ENCODE peak calls at places on chromosomes 11 and 22, in nine cellular contexts. One of them, this sample, is unnamed.
A peak's percentile ranks its signal among the peaks of the same experiment; 100 is the strongest.

GRCh38 chr11:79437274-79437980 is 3.4 kb downstream of the TENM4 start:
- DNase-seq in Peyer's patch: no peak
- DNase-seq in esophagus squamous epithelium: no peak
- DNase-seq in kidney: peak; percentile 89
- DNase-seq in GM12865: no peak
- DNase-seq in A549: no peak
- DNase-seq in cardiac fibroblast: peak; percentile 26
- DNase-seq in AG04450: no peak
- DNase-seq in lower leg skin: peak; percentile 90
- DNase-seq in this sample: no peak

GRCh38 chr22:36922752-36923457 is 9.5 kb downstream of the CSF2RB start:
- DNase-seq in kidney: peak; percentile 66
- DNase-seq in AG04450: no peak
- DNase-seq in Peyer's patch: no peak
- DNase-seq in esophagus squamous epithelium: no peak
- DNase-seq in cardiac fibroblast: no peak
- DNase-seq in A549: no peak
- DNase-seq in lower leg skin: peak; percentile 75
- DNase-seq in GM12865: no peak
- DNase-seq in this sample: no peak

GRCh38 chr22:19960491-19961200 is 19.0 kb upstream of the TXNRD2 start:
- DNase-seq in Peyer's patch: no peak
- DNase-seq in lower leg skin: no peak
- DNase-seq in esophagus squamous epithelium: no peak
- DNase-seq in GM12865: no peak
- DNase-seq in kidney: peak; percentile 63
- DNase-seq in A549: no peak
- DNase-seq in cardiac fibroblast: no peak
- DNase-seq in AG04450: no peak
- DNase-seq in this sample: no peak

GRCh38 chr22:17336061-17336460 is 33.2 kb upstream of the CECR2 start:
- DNase-seq in A549: no peak
- DNase-seq in esophagus squamous epithelium: no peak
- DNase-seq in cardiac fibroblast: no peak
- DNase-seq in GM12865: no peak
- DNase-seq in lower leg skin: no peak
- DNase-seq in Peyer's patch: no peak
- DNase-seq in AG04450: no peak
- DNase-seq in kidney: no peak
- DNase-seq in this sample: no peak

GRCh38 chr11:126375726-126376125 is 20.2 kb downstream of the ST3GAL4 start:
- DNase-seq in esophagus squamous epithelium: no peak
- DNase-seq in A549: no peak
- DNase-seq in cardiac fibroblast: peak; percentile 84
- DNase-seq in GM12865: no peak
- DNase-seq in AG04450: no peak
- DNase-seq in lower leg skin: no peak
- DNase-seq in Peyer's patch: no peak
- DNase-seq in kidney: no peak
- DNase-seq in this sample: no peak

GRCh38 chr11:123719452-123719851 is 22.0 kb downstream of the ZNF202 start:
- DNase-seq in GM12865: no peak
- DNase-seq in AG04450: no peak
- DNase-seq in esophagus squamous epithelium: no peak
- DNase-seq in A549: no peak
- DNase-seq in lower leg skin: no peak
- DNase-seq in Peyer's patch: no peak
- DNase-seq in kidney: no peak
- DNase-seq in cardiac fibroblast: no peak
- DNase-seq in this sample: no peak

GRCh38 chr11:103883291-103883690 is 153.1 kb upstream of the DDI1 start:
- DNase-seq in esophagus squamous epithelium: no peak
- DNase-seq in A549: no peak
- DNase-seq in AG04450: no peak
- DNase-seq in cardiac fibroblast: no peak
- DNase-seq in Peyer's patch: no peak
- DNase-seq in lower leg skin: no peak
- DNase-seq in GM12865: no peak
- DNase-seq in kidney: no peak
- DNase-seq in this sample: no peak

GRCh38 chr11:125110506-125110905 is 920 bp downstream of the TMEM218 start:
- DNase-seq in kidney: no peak
- DNase-seq in cardiac fibroblast: no peak
- DNase-seq in Peyer's patch: no peak
- DNase-seq in AG04450: no peak
- DNase-seq in GM12865: peak; percentile 22
- DNase-seq in esophagus squamous epithelium: no peak
- DNase-seq in A549: no peak
- DNase-seq in lower leg skin: no peak
- DNase-seq in this sample: no peak

GRCh38 chr11:74057251-74058151 is 48.6 kb upstream of the UCP3 start:
- DNase-seq in GM12865: no peak
- DNase-seq in lower leg skin: no peak
- DNase-seq in cardiac fibroblast: peak; percentile 47
- DNase-seq in A549: no peak
- DNase-seq in esophagus squamous epithelium: no peak
- DNase-seq in AG04450: peak; percentile 36
- DNase-seq in Peyer's patch: no peak
- DNase-seq in kidney: no peak
- DNase-seq in this sample: no peak

GRCh38 chr22:49566141-49566541 is 261.5 kb downstream of the BRD1 start:
- DNase-seq in cardiac fibroblast: no peak
- DNase-seq in Peyer's patch: no peak
- DNase-seq in esophagus squamous epithelium: no peak
- DNase-seq in lower leg skin: no peak
- DNase-seq in AG04450: no peak
- DNase-seq in GM12865: no peak
- DNase-seq in A549: no peak
- DNase-seq in kidney: peak; percentile 37
- DNase-seq in this sample: no peak

GRCh38 chr22:36386900-36387663 is 685 bp downstream of the MYH9 start:
- DNase-seq in lower leg skin: peak; percentile 95
- DNase-seq in Peyer's patch: peak; percentile 77
- DNase-seq in cardiac fibroblast: no peak
- DNase-seq in GM12865: peak; percentile 78
- DNase-seq in A549: no peak
- DNase-seq in AG04450: no peak
- DNase-seq in kidney: peak; percentile 93
- DNase-seq in esophagus squamous epithelium: no peak
- DNase-seq in this sample: no peak

GRCh38 chr11:3958301-3958700 is 102.8 kb downstream of the STIM1 start:
- DNase-seq in cardiac fibroblast: no peak
- DNase-seq in A549: no peak
- DNase-seq in lower leg skin: no peak
- DNase-seq in kidney: no peak
- DNase-seq in esophagus squamous epithelium: no peak
- DNase-seq in AG04450: no peak
- DNase-seq in GM12865: no peak
- DNase-seq in Peyer's patch: no peak
- DNase-seq in this sample: no peak

GRCh38 chr11:3956748-3957147 is 101.3 kb downstream of the STIM1 start:
- DNase-seq in Peyer's patch: no peak
- DNase-seq in lower leg skin: no peak
- DNase-seq in esophagus squamous epithelium: no peak
- DNase-seq in GM12865: no peak
- DNase-seq in A549: no peak
- DNase-seq in cardiac fibroblast: no peak
- DNase-seq in kidney: no peak
- DNase-seq in AG04450: no peak
- DNase-seq in this sample: no peak

GRCh38 chr11:3959015-3959917 is 103.8 kb downstream of the STIM1 start:
- DNase-seq in esophagus squamous epithelium: no peak
- DNase-seq in GM12865: peak; percentile 19
- DNase-seq in AG04450: no peak
- DNase-seq in lower leg skin: no peak
- DNase-seq in A549: peak; percentile 54
- DNase-seq in cardiac fibroblast: peak; percentile 42
- DNase-seq in Peyer's patch: no peak
- DNase-seq in kidney: no peak
- DNase-seq in this sample: peak; percentile 64

GRCh38 chr11:3956038-3956437 is 100.6 kb downstream of the STIM1 start:
- DNase-seq in GM12865: no peak
- DNase-seq in Peyer's patch: no peak
- DNase-seq in AG04450: no peak
- DNase-seq in kidney: no peak
- DNase-seq in esophagus squamous epithelium: no peak
- DNase-seq in A549: no peak
- DNase-seq in lower leg skin: no peak
- DNase-seq in cardiac fibroblast: no peak
- DNase-seq in this sample: no peak

GRCh38 chr11:3957437-3957836 is 102.0 kb downstream of the STIM1 start:
- DNase-seq in Peyer's patch: no peak
- DNase-seq in kidney: no peak
- DNase-seq in cardiac fibroblast: no peak
- DNase-seq in GM12865: no peak
- DNase-seq in A549: no peak
- DNase-seq in esophagus squamous epithelium: no peak
- DNase-seq in AG04450: no peak
- DNase-seq in lower leg skin: no peak
- DNase-seq in this sample: no peak
- H3K4me3 ChIP-seq in Peyer's patch: no peak overlapping the region
- H3K4me3 ChIP-seq in kidney: no peak overlapping the region
- H3K4me3 ChIP-seq in cardiac fibroblast: no peak overlapping the region
- H3K4me3 ChIP-seq in GM12865: no peak overlapping the region
- H3K4me3 ChIP-seq in A549: no peak overlapping the region
- H3K4me3 ChIP-seq in esophagus squamous epithelium: no peak overlapping the region
- H3K4me3 ChIP-seq in AG04450: no peak overlapping the region
- H3K4me3 ChIP-seq in lower leg skin: no peak overlapping the region
- H3K4me3 ChIP-seq in this sample: no peak overlapping the region

DNA sequence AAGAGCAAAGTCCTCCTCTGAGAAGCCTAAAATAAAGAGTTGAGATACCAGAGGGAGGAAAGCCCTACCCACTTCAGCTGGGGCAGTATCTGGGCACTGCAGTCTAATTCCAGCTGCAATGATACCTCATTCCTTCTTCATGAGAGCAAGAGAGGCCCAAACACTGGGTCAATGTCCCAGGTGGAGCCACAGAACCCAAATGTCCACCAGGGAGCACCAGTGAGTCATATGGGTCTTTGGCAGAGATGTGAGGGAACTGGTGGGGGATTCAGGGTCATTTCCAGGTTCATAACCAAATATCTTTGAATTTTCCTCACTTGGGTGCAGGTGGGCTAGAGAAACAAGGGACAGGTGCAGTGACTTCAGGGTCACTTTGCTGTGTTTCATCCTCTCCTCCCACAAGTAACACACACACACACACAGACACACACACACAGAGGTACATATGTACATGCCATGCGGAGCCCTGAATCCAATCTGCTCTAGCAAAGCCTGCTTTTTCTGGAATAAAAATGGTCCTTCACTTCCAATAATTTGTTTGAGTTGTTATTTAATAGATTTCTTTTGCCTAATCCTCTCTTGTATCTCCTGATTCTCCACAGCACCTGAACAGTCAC is 585.4 kb downstream of the SOX6 start:
- DNase-seq in esophagus squamous epithelium: no peak
- DNase-seq in AG04450: peak; percentile 15
- DNase-seq in GM12865: peak; percentile 40
- DNase-seq in A549: peak; percentile 36
- DNase-seq in Peyer's patch: no peak
- DNase-seq in kidney: no peak
- DNase-seq in lower leg skin: no peak
- DNase-seq in cardiac fibroblast: peak; percentile 55
- DNase-seq in this sample: no peak
- TF ChIP-seq CTCF in esophagus squamous epithelium: peak; percentile 32
- TF ChIP-seq CTCF in AG04450: peak; percentile 74
- TF ChIP-seq CTCF in GM12865: peak; percentile 68
- TF ChIP-seq CTCF in A549: peak; percentile 33
- TF ChIP-seq CTCF in Peyer's patch: peak; percentile 52
- TF ChIP-seq CTCF in kidney: peak; percentile 57
- TF ChIP-seq CTCF in lower leg skin: no peak
- TF ChIP-seq CTCF in cardiac fibroblast: peak; percentile 85
- TF ChIP-seq CTCF in this sample: peak; percentile 55

GRCh38 chr11:75667831-75668507 is 869 bp downstream of the MAP6 start:
- DNase-seq in kidney: peak; percentile 87
- DNase-seq in AG04450: no peak
- DNase-seq in esophagus squamous epithelium: no peak
- DNase-seq in cardiac fibroblast: peak; percentile 38
- DNase-seq in GM12865: peak; percentile 57
- DNase-seq in A549: peak; percentile 41
- DNase-seq in Peyer's patch: no peak
- DNase-seq in lower leg skin: no peak
- DNase-seq in this sample: no peak

GRCh38 chr11:75663808-75664207 is 5.0 kb downstream of the MAP6 start:
- DNase-seq in kidney: no peak
- DNase-seq in Peyer's patch: no peak
- DNase-seq in cardiac fibroblast: no peak
- DNase-seq in GM12865: no peak
- DNase-seq in esophagus squamous epithelium: no peak
- DNase-seq in AG04450: no peak
- DNase-seq in A549: no peak
- DNase-seq in lower leg skin: no peak
- DNase-seq in this sample: no peak

GRCh38 chr11:75665126-75665525 is 3.7 kb downstream of the MAP6 start:
- DNase-seq in cardiac fibroblast: no peak
- DNase-seq in GM12865: no peak
- DNase-seq in AG04450: no peak
- DNase-seq in Peyer's patch: no peak
- DNase-seq in lower leg skin: no peak
- DNase-seq in kidney: no peak
- DNase-seq in A549: no peak
- DNase-seq in esophagus squamous epithelium: no peak
- DNase-seq in this sample: no peak

GRCh38 chr11:75667268-75667830 is 1.5 kb downstream of the MAP6 start:
- DNase-seq in A549: peak; percentile 60
- DNase-seq in GM12865: peak; percentile 11
- DNase-seq in Peyer's patch: no peak
- DNase-seq in lower leg skin: no peak
- DNase-seq in kidney: peak; percentile 81
- DNase-seq in AG04450: no peak
- DNase-seq in cardiac fibroblast: no peak
- DNase-seq in esophagus squamous epithelium: no peak
- DNase-seq in this sample: no peak

DNA sequence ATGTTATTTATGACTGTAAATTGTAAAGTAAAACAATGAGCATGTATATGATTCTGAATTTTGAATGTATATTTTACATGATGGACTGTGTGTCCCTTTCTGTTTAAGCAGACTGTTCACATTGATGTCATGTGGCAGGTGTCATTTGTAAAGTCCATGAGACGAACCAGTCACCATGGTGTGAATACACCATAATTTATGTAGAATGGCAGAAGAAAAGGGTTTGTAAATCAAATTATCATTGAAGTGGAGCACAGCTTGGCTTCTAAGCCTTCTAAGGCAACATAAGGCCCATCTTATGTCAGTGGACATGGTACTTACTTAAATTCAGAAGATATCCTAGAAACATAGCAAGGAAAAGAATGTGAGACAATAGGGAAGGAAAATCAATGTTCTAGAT is 4.5 kb downstream of the MAP6 start:
- DNase-seq in kidney: no peak
- DNase-seq in lower leg skin: no peak
- DNase-seq in esophagus squamous epithelium: no peak
- DNase-seq in cardiac fibroblast: no peak
- DNase-seq in AG04450: no peak
- DNase-seq in GM12865: no peak
- DNase-seq in A549: no peak
- DNase-seq in Peyer's patch: no peak
- DNase-seq in this sample: no peak
- H3K4me3 ChIP-seq in kidney: no peak overlapping the region
- H3K4me3 ChIP-seq in lower leg skin: no peak overlapping the region
- H3K4me3 ChIP-seq in esophagus squamous epithelium: no peak overlapping the region
- H3K4me3 ChIP-seq in cardiac fibroblast: no peak overlapping the region
- H3K4me3 ChIP-seq in AG04450: no peak overlapping the region
- H3K4me3 ChIP-seq in GM12865: no peak overlapping the region
- H3K4me3 ChIP-seq in A549: no peak overlapping the region
- H3K4me3 ChIP-seq in Peyer's patch: no peak overlapping the region
- H3K4me3 ChIP-seq in this sample: no peak overlapping the region

GRCh38 chr11:747176-748006 is at the start of gene TALDO1:
- DNase-seq in esophagus squamous epithelium: peak; percentile 44
- DNase-seq in cardiac fibroblast: peak; percentile 85
- DNase-seq in Peyer's patch: peak; percentile 90
- DNase-seq in kidney: peak; percentile 97
- DNase-seq in GM12865: peak; percentile 93
- DNase-seq in A549: peak; percentile 88
- DNase-seq in lower leg skin: peak; percentile 97
- DNase-seq in AG04450: peak; percentile 37
- DNase-seq in this sample: peak; percentile 10
- TF ChIP-seq CTCF in esophagus squamous epithelium: peak; percentile 22
- TF ChIP-seq CTCF in cardiac fibroblast: no peak
- TF ChIP-seq CTCF in Peyer's patch: peak; percentile 43
- TF ChIP-seq CTCF in kidney: peak; percentile 44
- TF ChIP-seq CTCF in GM12865: no peak
- TF ChIP-seq CTCF in A549: no peak
- TF ChIP-seq CTCF in lower leg skin: no peak
- TF ChIP-seq CTCF in AG04450: peak; percentile 1
- TF ChIP-seq CTCF in this sample: peak; percentile 16